ENCODE peak calls at places on chromosomes 13 and 19, in six cellular contexts. L is mesenchymal stem cell, O is H1, M is H9, I is IMR-90, R is trophoblast cell. G is an unnamed sample.

GRCh38 chr13:30370916-30371521 is 51.3 kb upstream of the UBE2L5 start:
- DNase-seq in L (no peak), O (no peak), M (no peak), I (no peak), R (no peak), G (no peak)

GRCh38 chr19:47779524-47780214 is 1.2 kb downstream of the SELENOW start:
- DNase-seq in L (peak; percentile 37), O (no peak), M (no peak), I (no peak), R (peak; percentile 31), G (no peak)

GRCh38 chr19:19201697-19202630 is 1.2 kb downstream of the NR2C2AP start:
- DNase-seq in L (no peak), O (no peak), M (no peak), I (no peak), R (no peak), G (no peak)

GRCh38 chr13:103883152-103883551 is 816.9 kb upstream of the SLC10A2 start:
- DNase-seq in L (peak; percentile 96), O (peak; percentile 73), M (peak; percentile 81), I (peak; percentile 95), R (peak; percentile 88), G (peak; percentile 67)

GRCh38 chr19:13796301-13797057 is 1.2 kb downstream of the ZSWIM4 start:
- DNase-seq in L (peak; percentile 97), O (no peak), M (peak; percentile 74), I (peak; percentile 98), R (peak; percentile 83), G (no peak)

GRCh38 chr19:18763674-18764590 is 27.2 kb downstream of the COMP start:
- DNase-seq in L (no peak), O (no peak), M (no peak), I (peak; percentile 27), R (no peak), G (no peak)

GRCh38 chr19:49243129-49243528 is 81.9 kb downstream of the SLC6A16 start:
- DNase-seq in L (no peak), O (no peak), M (no peak), I (no peak), R (no peak), G (no peak)

GRCh38 chr13:75760182-75760981 is 124.3 kb downstream of the LMO7 start:
- DNase-seq in L (no peak), O (no peak), M (no peak), I (peak; percentile 33), R (peak; percentile 54), G (no peak)

GRCh38 chr13:28161370-28161769 is 23.0 kb downstream of the PAN3 start:
- DNase-seq in L (peak; percentile 62), O (no peak), M (peak; percentile 38), I (peak; percentile 36), R (no peak), G (no peak)

GRCh38 chr13:95784161-95784880 is 107.4 kb downstream of the DNAJC3 start:
- DNase-seq in L (peak; percentile 94), O (no peak), M (no peak), I (peak; percentile 91), R (peak; percentile 75), G (no peak)

GRCh38 chr13:41765813-41766212 is 195.1 kb downstream of the VWA8 start:
- DNase-seq in L (no peak), O (no peak), M (no peak), I (no peak), R (no peak), G (no peak)

GRCh38 chr19:10998045-10998533 is 37.3 kb downstream of the SMARCA4 start:
- DNase-seq in L (peak; percentile 10), O (no peak), M (no peak), I (peak; percentile 29), R (no peak), G (no peak)

GRCh38 chr13:110759710-110760109 is 46.2 kb downstream of the ING1 start:
- DNase-seq in L (peak; percentile 25), O (no peak), M (no peak), I (peak; percentile 87), R (no peak), G (no peak)

GRCh38 chr13:98664047-98664446 is 87.1 kb upstream of the STK24 start:
- DNase-seq in L (peak; percentile 46), O (no peak), M (no peak), I (peak; percentile 85), R (peak; percentile 35), G (no peak)

GRCh38 chr19:47661571-47661970 is 51.7 kb upstream of the EHD2 start:
- DNase-seq in L (no peak), O (no peak), M (no peak), I (no peak), R (no peak), G (no peak)

GRCh38 chr13:97030705-97031452 is 36.6 kb upstream of the OXGR1 start:
- DNase-seq in L (peak; percentile 63), O (no peak), M (no peak), I (peak; percentile 61), R (peak; percentile 88), G (peak; percentile 8)

GRCh38 chr19:19154768-19155494 is 15.1 kb downstream of the MEF2B start:
- DNase-seq in L (no peak), O (no peak), M (no peak), I (no peak), R (no peak), G (no peak)

GRCh38 chr13:41384749-41385503 is 72.4 kb upstream of the RGCC start:
- DNase-seq in L (peak; percentile 23), O (no peak), M (no peak), I (peak; percentile 15), R (peak; percentile 53), G (no peak)

GRCh38 chr19:42662714-42663113 is 68.0 kb upstream of the CEACAM8 start:
- DNase-seq in L (no peak), O (no peak), M (no peak), I (no peak), R (peak; percentile 21), G (no peak)

GRCh38 chr19:17784201-17785008 is 10.5 kb upstream of the B3GNT3 start:
- DNase-seq in L (peak; percentile 55), O (no peak), M (peak; percentile 83), I (peak; percentile 36), R (peak; percentile 86), G (peak; percentile 54)

GRCh38 chr13:44238011-44238421 is 135.6 kb upstream of the SERP2 start:
- DNase-seq in L (peak; percentile 80), O (no peak), M (no peak), I (peak; percentile 79), R (no peak), G (no peak)

GRCh38 chr13:26480246-26480855 is 77.1 kb upstream of the WASF3 start:
- DNase-seq in L (no peak), O (no peak), M (no peak), I (peak; percentile 55), R (peak; percentile 81), G (no peak)

GRCh38 chr13:30908416-30908980 is 2.4 kb downstream of the MEDAG start:
- DNase-seq in L (no peak), O (no peak), M (no peak), I (peak; percentile 22), R (no peak), G (no peak)

GRCh38 chr13:75647126-75647784 is 11.1 kb downstream of the LMO7 start:
- DNase-seq in L (no peak), O (no peak), M (no peak), I (peak; percentile 55), R (no peak), G (no peak)

GRCh38 chr19:12325690-12326089 is 7.7 kb downstream of the ZNF563 start:
- DNase-seq in L (no peak), O (no peak), M (no peak), I (no peak), R (no peak), G (no peak)

GRCh38 chr13:49436890-49437289 is 7.0 kb downstream of the CAB39L start:
- DNase-seq in L (peak; percentile 43), O (no peak), M (no peak), I (peak; percentile 73), R (peak; percentile 51), G (no peak)

GRCh38 chr13:26810095-26810494 is 49.5 kb upstream of the GPR12 start:
- DNase-seq in L (no peak), O (no peak), M (no peak), I (no peak), R (no peak), G (no peak)

GRCh38 chr19:53086949-53087348 is 16.3 kb downstream of the ZNF160 start:
- DNase-seq in L (no peak), O (no peak), M (no peak), I (peak; percentile 32), R (no peak), G (no peak)

DNA sequence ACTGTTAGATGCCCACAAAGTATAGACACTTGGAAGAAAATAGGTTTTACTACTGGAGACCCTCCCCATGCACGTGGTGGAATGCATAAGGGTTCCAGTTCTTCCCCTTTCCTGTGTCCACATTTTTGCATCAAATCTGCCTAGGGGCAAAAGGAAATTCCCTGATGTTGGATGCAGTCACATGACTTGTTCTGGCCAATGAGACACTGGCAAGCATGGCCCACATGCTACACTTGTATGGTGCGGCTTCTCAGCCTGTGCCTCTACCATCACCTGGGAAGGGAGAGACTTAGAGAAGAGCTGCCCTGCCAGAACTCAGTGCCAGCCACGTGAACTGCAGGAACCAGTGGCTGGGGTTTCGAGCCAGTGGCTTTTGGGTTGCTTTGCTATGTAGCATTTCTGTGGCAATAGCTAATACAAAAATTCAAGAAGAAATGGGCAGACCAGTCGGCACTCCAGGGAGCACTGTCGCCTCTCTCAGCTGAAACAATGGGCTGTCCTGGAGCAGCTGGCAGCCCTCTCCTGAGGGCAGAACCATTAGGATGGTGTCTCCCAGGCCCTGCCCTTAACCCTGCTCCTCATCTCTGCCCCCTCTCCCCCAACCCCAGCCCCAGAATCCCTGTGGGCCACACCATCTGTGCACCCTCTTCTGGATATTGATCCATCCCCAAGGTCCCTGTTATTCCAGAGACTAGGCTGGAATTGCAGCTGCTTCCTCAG is 634.0 kb downstream of the UQCRFS1 start:
- DNase-seq in L (no peak), O (no peak), M (no peak), I (no peak), R (peak; percentile 1), G (no peak)
- H2BK120ac ChIP-seq in L (no peak overlapping the region), O (no peak overlapping the region), M (no peak overlapping the region), I (no peak overlapping the region), R (no peak overlapping the region), G (no peak overlapping the region)

GRCh38 chr13:40115456-40115855 is 460.0 kb downstream of the COG6 start:
- DNase-seq in L (no peak), O (no peak), M (no peak), I (no peak), R (no peak), G (no peak)
- H4K8ac ChIP-seq in L (no peak overlapping the region), O (no peak overlapping the region), M (no peak overlapping the region), I (no peak overlapping the region), R (no peak overlapping the region), G (no peak overlapping the region)

GRCh38 chr19:7607212-7607873 is 11.7 kb downstream of the CAMSAP3 start:
- DNase-seq in L (no peak), O (no peak), M (no peak), I (no peak), R (no peak), G (no peak)

GRCh38 chr19:7606289-7606688 is 10.6 kb downstream of the CAMSAP3 start:
- DNase-seq in L (no peak), O (no peak), M (no peak), I (no peak), R (no peak), G (no peak)

GRCh38 chr19:7603919-7604318 is 8.3 kb downstream of the CAMSAP3 start:
- DNase-seq in L (no peak), O (no peak), M (no peak), I (no peak), R (peak; percentile 12), G (no peak)

GRCh38 chr19:7607874-7608560 is 12.4 kb downstream of the CAMSAP3 start:
- DNase-seq in L (no peak), O (no peak), M (no peak), I (no peak), R (no peak), G (no peak)

GRCh38 chr19:7605490-7606222 is 10.0 kb downstream of the CAMSAP3 start:
- DNase-seq in L (peak; percentile 14), O (peak; percentile 65), M (peak; percentile 84), I (no peak), R (peak; percentile 12), G (no peak)
- H4K91ac ChIP-seq in L (no peak overlapping the region), O (no peak overlapping the region), M (no peak overlapping the region), I (no peak overlapping the region), R (no peak overlapping the region), G (peak overlapping the region; percentile 6)

GRCh38 chr19:38315657-38316476 is at the start of gene YIF1B:
- DNase-seq in L (peak; percentile 97), O (peak; percentile 92), M (peak; percentile 99), I (peak; percentile 96), R (peak; percentile 98), G (peak; percentile 95)
- H2BK120ac ChIP-seq in L (no peak within 1 kb of the TSS), O (no peak within 1 kb of the TSS), M (no peak within 1 kb of the TSS), I (peak within 1 kb of the TSS; percentile 84), R (peak within 1 kb of the TSS; percentile 20), G (no peak within 1 kb of the TSS)